ENCODE peak calls at places on chromosome 13, in ten cellular contexts. One of them, this sample, is unnamed.

GRCh38 chr13:47120284-47120683 is 223.4 kb upstream of the HTR2A start:
- DNase-seq in psoas muscle: no peak
- DNase-seq in CD4-positive, alpha-beta T cell: no peak
- DNase-seq in Panc1: no peak
- DNase-seq in lung: no peak
- DNase-seq in astrocyte: no peak
- DNase-seq in B cell: no peak
- DNase-seq in fibroblast of the aortic adventitia: no peak
- DNase-seq in omental fat pad: no peak
- DNase-seq in fibroblast of lung: no peak
- DNase-seq in this sample: no peak

GRCh38 chr13:52723181-52723580 is 16.4 kb downstream of the CNMD start:
- DNase-seq in psoas muscle: no peak
- DNase-seq in CD4-positive, alpha-beta T cell: no peak
- DNase-seq in Panc1: no peak
- DNase-seq in lung: no peak
- DNase-seq in astrocyte: no peak
- DNase-seq in B cell: no peak
- DNase-seq in fibroblast of the aortic adventitia: no peak
- DNase-seq in omental fat pad: no peak
- DNase-seq in fibroblast of lung: no peak
- DNase-seq in this sample: no peak

GRCh38 chr13:26678796-26679195 is 81.8 kb downstream of the GPR12 start:
- DNase-seq in psoas muscle: no peak
- DNase-seq in CD4-positive, alpha-beta T cell: no peak
- DNase-seq in Panc1: no peak
- DNase-seq in lung: no peak
- DNase-seq in astrocyte: no peak
- DNase-seq in B cell: no peak
- DNase-seq in fibroblast of the aortic adventitia: no peak
- DNase-seq in omental fat pad: no peak
- DNase-seq in fibroblast of lung: no peak
- DNase-seq in this sample: no peak

GRCh38 chr13:26619321-26619720 is 61.8 kb downstream of the WASF3 start:
- DNase-seq in psoas muscle: no peak
- DNase-seq in CD4-positive, alpha-beta T cell: no peak
- DNase-seq in Panc1: no peak
- DNase-seq in lung: no peak
- DNase-seq in astrocyte: peak
- DNase-seq in B cell: no peak
- DNase-seq in fibroblast of the aortic adventitia: peak
- DNase-seq in omental fat pad: no peak
- DNase-seq in fibroblast of lung: peak
- DNase-seq in this sample: peak

GRCh38 chr13:59710416-59710815 is 453.3 kb downstream of the DIAPH3 start:
- DNase-seq in psoas muscle: no peak
- DNase-seq in CD4-positive, alpha-beta T cell: no peak
- DNase-seq in Panc1: no peak
- DNase-seq in lung: no peak
- DNase-seq in astrocyte: no peak
- DNase-seq in B cell: no peak
- DNase-seq in fibroblast of the aortic adventitia: no peak
- DNase-seq in omental fat pad: no peak
- DNase-seq in fibroblast of lung: no peak
- DNase-seq in this sample: no peak

GRCh38 chr13:33525759-33526158 is 240.2 kb upstream of the STARD13 start:
- DNase-seq in psoas muscle: no peak
- DNase-seq in CD4-positive, alpha-beta T cell: no peak
- DNase-seq in Panc1: no peak
- DNase-seq in lung: no peak
- DNase-seq in astrocyte: no peak
- DNase-seq in B cell: no peak
- DNase-seq in fibroblast of the aortic adventitia: no peak
- DNase-seq in omental fat pad: no peak
- DNase-seq in fibroblast of lung: no peak
- DNase-seq in this sample: no peak

GRCh38 chr13:102658678-102659077 is 36.2 kb downstream of the METTL21C start:
- DNase-seq in psoas muscle: no peak
- DNase-seq in CD4-positive, alpha-beta T cell: no peak
- DNase-seq in Panc1: no peak
- DNase-seq in lung: no peak
- DNase-seq in astrocyte: no peak
- DNase-seq in B cell: no peak
- DNase-seq in fibroblast of the aortic adventitia: no peak
- DNase-seq in omental fat pad: no peak
- DNase-seq in fibroblast of lung: no peak
- DNase-seq in this sample: no peak

GRCh38 chr13:28329395-28330158 is 165.4 kb downstream of the FLT1 start:
- DNase-seq in psoas muscle: no peak
- DNase-seq in CD4-positive, alpha-beta T cell: no peak
- DNase-seq in Panc1: no peak
- DNase-seq in lung: peak
- DNase-seq in astrocyte: peak
- DNase-seq in B cell: no peak
- DNase-seq in fibroblast of the aortic adventitia: peak
- DNase-seq in omental fat pad: no peak
- DNase-seq in fibroblast of lung: peak
- DNase-seq in this sample: peak

GRCh38 chr13:60019119-60019993 is 144.4 kb downstream of the DIAPH3 start:
- DNase-seq in psoas muscle: no peak
- DNase-seq in CD4-positive, alpha-beta T cell: no peak
- DNase-seq in Panc1: no peak
- DNase-seq in lung: no peak
- DNase-seq in astrocyte: peak
- DNase-seq in B cell: no peak
- DNase-seq in fibroblast of the aortic adventitia: peak
- DNase-seq in omental fat pad: no peak
- DNase-seq in fibroblast of lung: peak
- DNase-seq in this sample: no peak

GRCh38 chr13:21733475-21734311 is 62.8 kb downstream of the FGF9 start:
- DNase-seq in psoas muscle: no peak
- DNase-seq in CD4-positive, alpha-beta T cell: no peak
- DNase-seq in Panc1: no peak
- DNase-seq in lung: no peak
- DNase-seq in astrocyte: no peak
- DNase-seq in B cell: no peak
- DNase-seq in fibroblast of the aortic adventitia: no peak
- DNase-seq in omental fat pad: no peak
- DNase-seq in fibroblast of lung: peak
- DNase-seq in this sample: no peak

GRCh38 chr13:42320375-42320787 is 48.4 kb downstream of the AKAP11 start:
- DNase-seq in psoas muscle: no peak
- DNase-seq in CD4-positive, alpha-beta T cell: no peak
- DNase-seq in Panc1: no peak
- DNase-seq in lung: no peak
- DNase-seq in astrocyte: no peak
- DNase-seq in B cell: no peak
- DNase-seq in fibroblast of the aortic adventitia: no peak
- DNase-seq in omental fat pad: no peak
- DNase-seq in fibroblast of lung: no peak
- DNase-seq in this sample: no peak

GRCh38 chr13:95948646-95949045 is 104.6 kb downstream of the UGGT2 start:
- DNase-seq in psoas muscle: no peak
- DNase-seq in CD4-positive, alpha-beta T cell: no peak
- DNase-seq in Panc1: no peak
- DNase-seq in lung: no peak
- DNase-seq in astrocyte: peak
- DNase-seq in B cell: no peak
- DNase-seq in fibroblast of the aortic adventitia: peak
- DNase-seq in omental fat pad: no peak
- DNase-seq in fibroblast of lung: peak
- DNase-seq in this sample: no peak

GRCh38 chr13:26557393-26558073 is at the start of gene WASF3:
- DNase-seq in psoas muscle: peak
- DNase-seq in CD4-positive, alpha-beta T cell: peak
- DNase-seq in Panc1: peak
- DNase-seq in lung: peak
- DNase-seq in astrocyte: peak
- DNase-seq in B cell: peak
- DNase-seq in fibroblast of the aortic adventitia: peak
- DNase-seq in omental fat pad: peak
- DNase-seq in fibroblast of lung: peak
- DNase-seq in this sample: peak

GRCh38 chr13:33286143-33286542 is 588 bp upstream of the STARD13 start:
- DNase-seq in psoas muscle: no peak
- DNase-seq in CD4-positive, alpha-beta T cell: no peak
- DNase-seq in Panc1: no peak
- DNase-seq in lung: peak
- DNase-seq in astrocyte: no peak
- DNase-seq in B cell: no peak
- DNase-seq in fibroblast of the aortic adventitia: peak
- DNase-seq in omental fat pad: no peak
- DNase-seq in fibroblast of lung: no peak
- DNase-seq in this sample: no peak

GRCh38 chr13:77703426-77703825 is 5.9 kb downstream of the SLAIN1 start:
- DNase-seq in psoas muscle: no peak
- DNase-seq in CD4-positive, alpha-beta T cell: no peak
- DNase-seq in Panc1: no peak
- DNase-seq in lung: peak
- DNase-seq in astrocyte: no peak
- DNase-seq in B cell: no peak
- DNase-seq in fibroblast of the aortic adventitia: no peak
- DNase-seq in omental fat pad: no peak
- DNase-seq in fibroblast of lung: no peak
- DNase-seq in this sample: no peak

GRCh38 chr13:77698211-77699058 is 948 bp downstream of the SLAIN1 start:
- DNase-seq in psoas muscle: peak
- DNase-seq in CD4-positive, alpha-beta T cell: peak
- DNase-seq in Panc1: no peak
- DNase-seq in lung: peak
- DNase-seq in astrocyte: no peak
- DNase-seq in B cell: peak
- DNase-seq in fibroblast of the aortic adventitia: no peak
- DNase-seq in omental fat pad: no peak
- DNase-seq in fibroblast of lung: peak
- DNase-seq in this sample: no peak

GRCh38 chr13:77701305-77701704 is 3.8 kb downstream of the SLAIN1 start:
- DNase-seq in psoas muscle: no peak
- DNase-seq in CD4-positive, alpha-beta T cell: no peak
- DNase-seq in Panc1: no peak
- DNase-seq in lung: no peak
- DNase-seq in astrocyte: no peak
- DNase-seq in B cell: no peak
- DNase-seq in fibroblast of the aortic adventitia: no peak
- DNase-seq in omental fat pad: no peak
- DNase-seq in fibroblast of lung: no peak
- DNase-seq in this sample: no peak

GRCh38 chr13:77699059-77699680 is 1.7 kb downstream of the SLAIN1 start:
- DNase-seq in psoas muscle: no peak
- DNase-seq in CD4-positive, alpha-beta T cell: no peak
- DNase-seq in Panc1: no peak
- DNase-seq in lung: no peak
- DNase-seq in astrocyte: no peak
- DNase-seq in B cell: no peak
- DNase-seq in fibroblast of the aortic adventitia: no peak
- DNase-seq in omental fat pad: no peak
- DNase-seq in fibroblast of lung: no peak
- DNase-seq in this sample: no peak

DNA sequence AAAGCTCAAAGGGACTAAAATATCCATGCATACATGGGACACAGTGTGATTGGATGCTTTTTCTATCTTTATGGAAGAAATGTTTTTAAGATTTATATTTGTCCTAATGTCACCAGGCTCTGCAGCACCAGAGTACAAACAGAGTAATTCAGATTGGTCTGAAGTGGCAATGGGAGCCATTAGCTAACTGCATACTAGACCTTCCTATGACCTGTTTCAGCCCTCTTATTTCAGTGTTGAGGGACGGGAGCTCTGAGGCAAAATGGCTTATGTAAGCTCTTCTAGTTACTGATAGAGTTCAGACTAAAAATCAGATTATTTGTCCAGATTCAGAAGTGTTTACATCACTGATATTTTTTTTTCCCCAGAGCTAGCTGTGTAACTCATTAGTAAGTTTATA is 4.9 kb downstream of the SLAIN1 start:
- DNase-seq in psoas muscle: no peak
- DNase-seq in CD4-positive, alpha-beta T cell: no peak
- DNase-seq in Panc1: no peak
- DNase-seq in lung: no peak
- DNase-seq in astrocyte: no peak
- DNase-seq in B cell: no peak
- DNase-seq in fibroblast of the aortic adventitia: no peak
- DNase-seq in omental fat pad: no peak
- DNase-seq in fibroblast of lung: no peak
- DNase-seq in this sample: no peak
- TF ChIP-seq CTCF in psoas muscle: no peak
- TF ChIP-seq CTCF in CD4-positive, alpha-beta T cell: no peak
- TF ChIP-seq CTCF in Panc1: no peak
- TF ChIP-seq CTCF in lung: no peak
- TF ChIP-seq CTCF in astrocyte: no peak
- TF ChIP-seq CTCF in B cell: no peak
- TF ChIP-seq CTCF in fibroblast of the aortic adventitia: no peak
- TF ChIP-seq CTCF in omental fat pad: no peak
- TF ChIP-seq CTCF in fibroblast of lung: no peak
- TF ChIP-seq CTCF in this sample: no peak

GRCh38 chr13:39602614-39603366 is at the start of gene LHFPL6:
- DNase-seq in psoas muscle: peak
- DNase-seq in CD4-positive, alpha-beta T cell: peak
- DNase-seq in Panc1: no peak
- DNase-seq in lung: peak
- DNase-seq in astrocyte: peak
- DNase-seq in B cell: no peak
- DNase-seq in fibroblast of the aortic adventitia: peak
- DNase-seq in omental fat pad: peak
- DNase-seq in fibroblast of lung: peak
- DNase-seq in this sample: peak
- TF ChIP-seq CTCF in psoas muscle: no peak
- TF ChIP-seq CTCF in CD4-positive, alpha-beta T cell: no peak
- TF ChIP-seq CTCF in Panc1: peak
- TF ChIP-seq CTCF in lung: no peak
- TF ChIP-seq CTCF in astrocyte: no peak
- TF ChIP-seq CTCF in B cell: no peak
- TF ChIP-seq CTCF in fibroblast of the aortic adventitia: peak
- TF ChIP-seq CTCF in omental fat pad: no peak
- TF ChIP-seq CTCF in fibroblast of lung: peak
- TF ChIP-seq CTCF in this sample: peak

DNA sequence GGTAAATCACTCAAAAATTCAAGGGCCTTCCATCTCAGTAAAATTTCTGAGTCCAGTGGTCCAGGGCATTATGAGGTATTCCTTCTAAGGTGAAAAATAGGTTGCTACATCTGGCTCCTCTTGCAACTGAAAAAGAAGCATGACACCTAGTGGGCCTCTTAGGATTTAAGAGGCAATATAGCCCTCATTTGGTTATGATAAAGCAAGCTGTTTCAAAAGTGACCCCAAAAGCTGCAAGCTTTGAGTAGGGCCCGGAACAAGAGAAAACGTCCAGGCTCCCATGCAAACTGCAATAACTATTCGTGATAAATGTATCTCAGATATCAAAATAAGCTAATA is 1910.2 kb upstream of the PRR20A start:
- DNase-seq in psoas muscle: no peak
- DNase-seq in CD4-positive, alpha-beta T cell: no peak
- DNase-seq in Panc1: no peak
- DNase-seq in lung: no peak
- DNase-seq in astrocyte: no peak
- DNase-seq in B cell: no peak
- DNase-seq in fibroblast of the aortic adventitia: no peak
- DNase-seq in omental fat pad: no peak
- DNase-seq in fibroblast of lung: no peak
- DNase-seq in this sample: no peak
- TF ChIP-seq CTCF in psoas muscle: no peak
- TF ChIP-seq CTCF in CD4-positive, alpha-beta T cell: no peak
- TF ChIP-seq CTCF in Panc1: no peak
- TF ChIP-seq CTCF in lung: no peak
- TF ChIP-seq CTCF in astrocyte: no peak
- TF ChIP-seq CTCF in B cell: no peak
- TF ChIP-seq CTCF in fibroblast of the aortic adventitia: no peak
- TF ChIP-seq CTCF in omental fat pad: no peak
- TF ChIP-seq CTCF in fibroblast of lung: no peak
- TF ChIP-seq CTCF in this sample: no peak

GRCh38 chr13:110813646-110814624 is 100.4 kb downstream of the ING1 start:
- DNase-seq in psoas muscle: no peak
- DNase-seq in CD4-positive, alpha-beta T cell: no peak
- DNase-seq in Panc1: no peak
- DNase-seq in lung: no peak
- DNase-seq in astrocyte: no peak
- DNase-seq in B cell: no peak
- DNase-seq in fibroblast of the aortic adventitia: no peak
- DNase-seq in omental fat pad: no peak
- DNase-seq in fibroblast of lung: no peak
- DNase-seq in this sample: no peak
- TF ChIP-seq CTCF in psoas muscle: no peak
- TF ChIP-seq CTCF in CD4-positive, alpha-beta T cell: no peak
- TF ChIP-seq CTCF in Panc1: peak
- TF ChIP-seq CTCF in lung: no peak
- TF ChIP-seq CTCF in astrocyte: peak
- TF ChIP-seq CTCF in B cell: no peak
- TF ChIP-seq CTCF in fibroblast of the aortic adventitia: no peak
- TF ChIP-seq CTCF in omental fat pad: no peak
- TF ChIP-seq CTCF in fibroblast of lung: no peak
- TF ChIP-seq CTCF in this sample: peak